ENCODE peak calls at places on chromosomes 6 and 20, in seven cellular contexts. O, Q, D, U, Z, C and L are unnamed samples.

GRCh38 chr20:382291-383115 is 1.9 kb downstream of the TRIB3 start:
- DNase-seq in D (no peak), Z (no peak), O (no peak), C (no peak), U (no peak), Q (no peak), L (no peak)

GRCh38 chr20:22577515-22578220 is 6.7 kb downstream of the FOXA2 start:
- DNase-seq in Q (no peak), D (no peak), C (no peak), O (no peak), Z (no peak), U (no peak), L (no peak)

GRCh38 chr6:149728499-149729234 is 10.8 kb upstream of the LATS1 start:
- DNase-seq in C (no peak), O (no peak), Q (no peak), U (no peak), D (no peak), Z (no peak), L (no peak)

GRCh38 chr6:144659202-144659731 is 374.1 kb downstream of the UTRN start:
- DNase-seq in Z (peak; percentile 87), D (no peak), U (peak; percentile 54), Q (peak; percentile 48), O (no peak), C (no peak), L (peak; percentile 35)

GRCh38 chr6:118650500-118651281 is 700 bp downstream of the CEP85L start:
- DNase-seq in Z (peak; percentile 58), C (peak; percentile 76), D (peak; percentile 83), U (peak; percentile 48), O (peak; percentile 21), Q (peak; percentile 55), L (peak; percentile 48)

GRCh38 chr6:93721386-93722048 is 302.2 kb upstream of the EPHA7 start:
- DNase-seq in O (no peak), U (peak; percentile 45), Z (peak; percentile 67), C (no peak), Q (no peak), D (no peak), L (no peak)

GRCh38 chr20:19211661-19212523 is 550 bp upstream of the SLC24A3 start:
- DNase-seq in Z (no peak), C (peak; percentile 70), D (peak; percentile 84), Q (no peak), U (peak; percentile 36), O (no peak), L (peak; percentile 62)

GRCh38 chr6:46743425-46744158 is 3.1 kb upstream of the ANKRD66 start:
- DNase-seq in D (no peak), Q (no peak), O (no peak), Z (no peak), U (no peak), C (no peak), L (no peak)

GRCh38 chr6:17820055-17820454 is 113.3 kb upstream of the NUP153 start:
- DNase-seq in U (no peak), Q (no peak), Z (peak; percentile 8), C (no peak), D (no peak), O (no peak), L (no peak)

GRCh38 chr6:133101790-133102189 is 139.4 kb upstream of the EYA4 start:
- DNase-seq in D (no peak), O (no peak), Z (no peak), C (no peak), Q (no peak), U (no peak), L (no peak)

GRCh38 chr20:51311636-51312479 is 230.7 kb downstream of the NFATC2 start:
- DNase-seq in D (no peak), C (no peak), Z (no peak), U (no peak), Q (no peak), O (no peak), L (no peak)

GRCh38 chr20:64166712-64167615 is 2.7 kb downstream of the MYT1 start:
- DNase-seq in D (no peak), O (no peak), C (no peak), Z (no peak), U (no peak), Q (no peak), L (no peak)

GRCh38 chr20:62557999-62558408 is 82.2 kb upstream of the GATA5 start:
- DNase-seq in Q (no peak), D (no peak), O (no peak), U (no peak), Z (no peak), C (no peak), L (no peak)

GRCh38 chr6:75546401-75546800 is 52.8 kb upstream of the FILIP1 start:
- DNase-seq in O (no peak), D (no peak), Q (no peak), C (no peak), U (no peak), Z (peak; percentile 64), L (no peak)

GRCh38 chr6:150016324-150017185 is 8.8 kb downstream of the RAET1L start:
- DNase-seq in O (peak; percentile 22), C (no peak), D (no peak), Q (peak; percentile 48), U (peak; percentile 63), Z (peak; percentile 71), L (no peak)

GRCh38 chr20:63150391-63150898 is 65.5 kb downstream of the YTHDF1 start:
- DNase-seq in D (peak; percentile 73), Z (no peak), U (no peak), Q (no peak), C (peak; percentile 32), O (no peak), L (no peak)

GRCh38 chr20:41151134-41151869 is 14.0 kb downstream of the PLCG1 start:
- DNase-seq in D (no peak), U (no peak), Q (no peak), Z (no peak), C (peak; percentile 4), O (no peak), L (no peak)

GRCh38 chr6:11386323-11386722 is 151.2 kb upstream of the TMEM170B start:
- DNase-seq in U (no peak), O (no peak), Q (no peak), C (no peak), Z (no peak), D (no peak), L (no peak)

GRCh38 chr6:32627831-32628230 is 9.4 kb upstream of the HLA-DQA1 start:
- DNase-seq in U (no peak), Z (peak; percentile 19), Q (no peak), C (no peak), O (no peak), D (no peak), L (peak; percentile 22)

GRCh38 chr6:65004283-65004682 is 702.7 kb downstream of the EYS start:
- DNase-seq in Q (no peak), U (no peak), D (no peak), C (no peak), Z (no peak), O (no peak), L (no peak)

GRCh38 chr6:2961491-2961890 is 9.9 kb downstream of the SERPINB6 start:
- DNase-seq in O (no peak), C (no peak), U (no peak), Q (no peak), D (no peak), Z (no peak), L (no peak)

GRCh38 chr20:43682446-43682845 is 15.5 kb downstream of the MYBL2 start:
- DNase-seq in O (no peak), D (no peak), Z (no peak), Q (no peak), U (no peak), C (no peak), L (no peak)

GRCh38 chr6:133243723-133244122 is 2.6 kb downstream of the EYA4 start:
- DNase-seq in O (no peak), D (no peak), U (no peak), Q (no peak), C (no peak), Z (peak; percentile 30), L (no peak)

GRCh38 chr6:33694977-33695376 is 16.5 kb downstream of the UQCC2 start:
- DNase-seq in D (no peak), C (no peak), Z (no peak), U (no peak), Q (no peak), O (no peak), L (no peak)

GRCh38 chr20:16922834-16923233 is 174.7 kb downstream of the OTOR start:
- DNase-seq in Z (peak; percentile 88), U (no peak), O (no peak), D (no peak), Q (no peak), C (no peak), L (no peak)

GRCh38 chr6:123288649-123289048 is 292.6 kb downstream of the CLVS2 start:
- DNase-seq in U (no peak), C (no peak), D (no peak), Z (no peak), O (no peak), Q (no peak), L (no peak)
- H3K9me3 ChIP-seq in U (no peaks in the 10 kb centered on the region), C (no peaks in the 10 kb centered on the region), D (no peaks in the 10 kb centered on the region), Z (no peaks in the 10 kb centered on the region), O (no peaks in the 10 kb centered on the region), Q (no peaks in the 10 kb centered on the region), L (no peaks in the 10 kb centered on the region)

DNA sequence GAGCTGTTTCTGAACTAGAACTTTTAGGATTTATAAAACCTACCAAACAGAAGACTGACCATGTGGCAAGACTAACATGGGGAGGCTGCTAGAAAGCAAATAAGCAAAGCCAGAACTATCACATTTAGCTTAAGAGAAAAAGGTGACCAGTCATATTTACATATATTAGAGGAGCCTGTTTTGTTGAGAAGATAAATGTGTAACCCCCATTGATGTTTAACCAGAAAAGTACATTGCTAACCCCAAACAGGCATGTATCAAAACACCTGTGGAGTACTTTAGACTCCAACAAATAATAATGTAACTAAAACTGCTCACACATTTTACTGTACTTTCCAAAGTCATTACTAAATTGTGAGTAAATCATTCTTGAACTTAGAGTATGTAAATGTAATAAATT is 35.0 kb downstream of the AKIRIN2 start:
- DNase-seq in Z (no peak), Q (no peak), D (no peak), C (no peak), U (no peak), O (no peak), L (no peak)
- H3K36me3 ChIP-seq in Z (peaks cover 2% of the 10 kb centered on the region), Q (peaks cover 52% of the 10 kb centered on the region), D (no peaks in the 10 kb centered on the region), C (peaks cover 3% of the 10 kb centered on the region), U (peaks cover 91% of the 10 kb centered on the region), O (peaks cover 6% of the 10 kb centered on the region), L (no peaks in the 10 kb centered on the region)

DNA sequence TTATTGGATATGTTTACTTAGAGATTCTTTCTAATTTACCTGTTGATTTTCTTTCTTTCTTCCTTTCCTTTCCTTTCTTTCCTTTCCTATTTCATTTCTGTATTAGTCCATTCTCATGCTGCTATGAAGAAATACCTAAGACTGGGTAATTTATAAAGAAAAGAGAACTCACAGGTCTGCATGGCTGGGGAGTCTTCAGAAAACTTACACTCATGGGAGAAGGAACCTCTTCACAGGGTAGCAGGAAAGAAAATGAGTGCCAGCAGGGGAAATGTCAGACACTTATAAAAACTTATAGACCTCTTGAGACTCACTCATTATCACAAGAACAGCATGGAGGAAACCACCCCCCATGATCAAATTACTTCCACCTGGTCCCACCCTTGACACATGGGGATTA is 40.8 kb downstream of the HDAC2 start:
- DNase-seq in Z (no peak), O (no peak), D (no peak), Q (no peak), U (no peak), C (no peak), L (no peak)
- H3K9me3 ChIP-seq in Z (no peaks in the 10 kb centered on the region), O (no peaks in the 10 kb centered on the region), D (peaks cover 2% of the 10 kb centered on the region), Q (peaks cover 5% of the 10 kb centered on the region), U (peaks cover 5% of the 10 kb centered on the region), C (peaks cover 22% of the 10 kb centered on the region), L (peaks cover 7% of the 10 kb centered on the region)

DNA sequence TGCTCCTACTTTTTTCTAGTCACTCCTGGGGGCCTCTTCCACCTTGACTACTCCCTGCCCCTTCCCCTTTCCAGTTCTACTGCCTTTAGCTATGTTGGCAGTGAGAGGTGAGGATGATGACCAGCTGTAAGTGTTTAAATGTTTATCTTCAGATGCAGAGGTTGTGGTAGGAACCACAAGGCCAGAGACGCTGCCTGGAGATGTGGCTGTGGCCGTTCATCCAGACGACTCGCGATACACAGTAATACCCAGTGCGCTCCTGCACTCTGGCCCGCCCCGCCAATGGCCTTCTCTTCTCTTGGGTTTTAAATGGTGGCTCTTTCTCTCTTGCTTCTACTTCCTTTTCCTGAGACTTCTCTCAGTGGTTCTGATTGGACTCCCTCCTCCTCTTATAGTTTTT is 4.6 kb downstream of the VARS2 start:
- DNase-seq in Z (no peak), U (no peak), C (no peak), D (no peak), Q (no peak), O (no peak), L (no peak)
- H3K36me3 ChIP-seq in Z (peaks cover 9% of the 10 kb centered on the region), U (peaks cover 75% of the 10 kb centered on the region), C (no peaks in the 10 kb centered on the region), D (peaks cover 2% of the 10 kb centered on the region), Q (peaks cover 77% of the 10 kb centered on the region), O (peaks cover 57% of the 10 kb centered on the region), L (no peaks in the 10 kb centered on the region)